ENCODE peak calls at places on chromosome 19, in four cellular contexts. L, R, Y and O are unnamed samples.

GRCh38 chr19:3721131-3721899 is 13.1 kb downstream of the TJP3 start:
- DNase-seq in L (peak; percentile 81), Y (peak; percentile 80), R (peak; percentile 94), O (peak; percentile 92)

GRCh38 chr19:55913643-55914268 is 18.4 kb downstream of the NLRP13 start:
- DNase-seq in Y (no peak), R (peak; percentile 77), L (no peak), O (no peak)

GRCh38 chr19:12825259-12826131 is 8.9 kb downstream of the RTBDN start:
- DNase-seq in L (no peak), R (no peak), Y (no peak), O (no peak)

GRCh38 chr19:40702337-40703012 is 12.0 kb upstream of the NUMBL start:
- DNase-seq in L (peak; percentile 73), R (peak; percentile 44), Y (peak; percentile 26), O (no peak)

GRCh38 chr19:58361900-58362271 is 665 bp downstream of the ZNF497 start:
- DNase-seq in L (peak; percentile 64), Y (no peak), R (peak; percentile 92), O (peak; percentile 39)

GRCh38 chr19:56566904-56567273 is 379 bp upstream of the ZNF470 start:
- DNase-seq in Y (no peak), L (peak; percentile 78), R (no peak), O (peak; percentile 46)

GRCh38 chr19:50434525-50434924 is 1.8 kb downstream of the MYBPC2 start:
- DNase-seq in Y (no peak), L (no peak), R (peak; percentile 93), O (no peak)

GRCh38 chr19:35133826-35134225 is 1.0 kb downstream of the LGI4 start:
- DNase-seq in R (no peak), L (no peak), Y (no peak), O (no peak)

GRCh38 chr19:54653181-54653809 is 9.5 kb upstream of the LILRB4 start:
- DNase-seq in R (peak; percentile 74), L (no peak), Y (peak; percentile 3), O (peak; percentile 6)

GRCh38 chr19:37932985-37933953 is 26.3 kb downstream of the SIPA1L3 start:
- DNase-seq in L (no peak), R (no peak), Y (peak; percentile 71), O (peak; percentile 49)

GRCh38 chr19:51365211-51366049 is 758 bp downstream of the ETFB start:
- DNase-seq in L (peak; percentile 49), Y (peak; percentile 61), R (peak; percentile 83), O (peak; percentile 30)

GRCh38 chr19:52206481-52206880 is 16.6 kb downstream of the PPP2R1A start:
- DNase-seq in L (peak; percentile 58), R (no peak), Y (no peak), O (no peak)

GRCh38 chr19:28980236-28980868 is 232.6 kb downstream of the UQCRFS1 start:
- DNase-seq in L (no peak), Y (no peak), R (no peak), O (peak; percentile 65)